ENCODE peak calls at places on chromosomes 11 and 22, in eight cellular contexts. P is right lobe of liver, F is adrenal gland, E is left ventricle myocardium inferior, V is H9, S is heart left ventricle, I is transverse colon, T is neural progenitor cell. H is an unnamed sample.

GRCh38 chr11:32105871-32106312 is 15.0 kb downstream of the RCN1 start:
- DNase-seq in F (no peak), E (no peak), V (no peak), P (no peak), I (no peak), T (no peak), S (no peak), H (no peak)

GRCh38 chr22:36493690-36494110 is 12.3 kb upstream of the TXN2 start:
- DNase-seq in F (no peak), E (peak; percentile 39), I (peak; percentile 61), S (peak; percentile 46), P (no peak), V (no peak), T (no peak), H (no peak)

GRCh38 chr11:117230286-117230961 is 1.4 kb downstream of the PCSK7 start:
- DNase-seq in P (no peak), T (no peak), S (no peak), I (no peak), F (peak; percentile 46), E (no peak), V (no peak), H (no peak)

GRCh38 chr11:61919841-61920631 is 2.7 kb upstream of the RAB3IL1 start:
- DNase-seq in P (no peak), V (peak; percentile 23), F (peak; percentile 47), S (no peak), I (no peak), T (no peak), E (peak; percentile 15), H (no peak)

GRCh38 chr11:120024586-120024985 is 113.3 kb downstream of the TRIM29 start:
- DNase-seq in P (no peak), F (no peak), V (no peak), T (no peak), I (no peak), E (no peak), S (no peak), H (no peak)

GRCh38 chr11:1622076-1622475 is at the start of gene KRTAP5-4:
- DNase-seq in T (no peak), S (no peak), P (no peak), F (no peak), I (no peak), V (no peak), E (no peak), H (no peak)

GRCh38 chr22:23002612-23003180 is 67.6 kb upstream of the GNAZ start:
- DNase-seq in T (no peak), E (no peak), F (no peak), V (no peak), S (no peak), I (no peak), P (no peak), H (no peak)

GRCh38 chr11:75797796-75798195 is 17.2 kb upstream of the UVRAG start:
- DNase-seq in F (no peak), E (no peak), T (no peak), S (no peak), I (no peak), V (no peak), P (no peak), H (no peak)

GRCh38 chr22:28600546-28601143 is 79.0 kb downstream of the TTC28 start:
- DNase-seq in I (no peak), T (peak; percentile 59), P (no peak), S (no peak), F (no peak), E (no peak), V (no peak), H (no peak)

GRCh38 chr11:130146797-130147196 is 12.8 kb upstream of the ST14 start:
- DNase-seq in P (no peak), T (no peak), I (peak; percentile 43), E (no peak), V (no peak), S (no peak), F (peak; percentile 70), H (no peak)

GRCh38 chr11:69954756-69955155 is 123.4 kb upstream of the ANO1 start:
- DNase-seq in F (no peak), P (no peak), S (peak; percentile 4), E (no peak), T (no peak), I (no peak), V (no peak), H (no peak)

GRCh38 chr11:128653828-128654231 is 40.0 kb upstream of the FLI1 start:
- DNase-seq in E (peak; percentile 46), F (peak; percentile 59), S (peak; percentile 54), P (peak; percentile 47), I (peak; percentile 35), T (peak; percentile 42), V (peak; percentile 83), H (no peak)

GRCh38 chr11:24233041-24233440 is 263.8 kb upstream of the LUZP2 start:
- DNase-seq in E (no peak), T (no peak), P (no peak), F (no peak), V (no peak), S (no peak), I (no peak), H (no peak)

GRCh38 chr11:73951797-73952196 is 971 bp downstream of the DNAJB13 start:
- DNase-seq in F (no peak), P (no peak), T (no peak), V (no peak), I (no peak), E (no peak), S (no peak), H (no peak)

GRCh38 chr11:73946798-73947458 is 3.9 kb upstream of the DNAJB13 start:
- DNase-seq in E (no peak), P (no peak), T (no peak), I (no peak), V (no peak), F (no peak), S (no peak), H (no peak)

GRCh38 chr11:73950869-73951710 is at the start of gene DNAJB13:
- DNase-seq in P (no peak), S (no peak), E (no peak), F (peak; percentile 72), I (peak; percentile 44), T (peak; percentile 85), V (peak; percentile 79), H (peak; percentile 48)

GRCh38 chr11:73949912-73950311 is 914 bp upstream of the DNAJB13 start:
- DNase-seq in F (no peak), T (no peak), E (no peak), P (no peak), I (no peak), S (no peak), V (no peak), H (no peak)

DNA sequence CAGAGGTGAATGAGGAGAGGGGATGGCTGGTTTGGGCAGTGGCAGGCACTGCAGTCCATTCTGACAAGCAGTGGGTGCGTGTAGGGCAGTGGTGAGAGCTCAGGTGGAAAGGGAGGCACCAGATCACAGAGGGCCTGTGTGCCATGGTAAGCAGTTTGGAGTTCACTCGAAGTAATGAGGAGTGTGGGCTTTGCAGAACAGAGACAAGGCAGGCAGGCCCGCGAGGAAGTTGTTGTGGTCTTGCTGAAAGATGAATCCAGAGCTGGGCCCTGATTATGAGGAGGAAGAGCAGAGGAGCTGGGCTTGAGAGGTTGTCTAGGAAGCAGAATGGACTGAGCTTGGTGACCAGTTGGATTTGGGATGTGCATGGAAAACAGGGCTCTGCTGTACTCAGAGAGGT is 1.6 kb upstream of the DNAJB13 start:
- DNase-seq in T (no peak), F (no peak), P (no peak), S (no peak), V (no peak), E (no peak), I (no peak), H (no peak)
- TF ChIP-seq CTCF in T (no peak), F (no peak), P (no peak), S (no peak), V (no peak), E (no peak), I (no peak), H (no peak)

GRCh38 chr22:38870312-38870741 is 1.7 kb downstream of the CBX6 start:
- DNase-seq in I (peak; percentile 93), P (peak; percentile 86), S (peak; percentile 91), V (peak; percentile 89), F (peak; percentile 96), E (peak; percentile 89), T (peak; percentile 93), H (peak; percentile 92)
- H3K27ac ChIP-seq in I (peak overlapping the region; percentile 95), P (no peak overlapping the region), S (peak overlapping the region; percentile 91), V (no peak overlapping the region), F (peak overlapping the region; percentile 78), E (peak overlapping the region; percentile 94), T (no peak overlapping the region), H (no peak overlapping the region)

DNA sequence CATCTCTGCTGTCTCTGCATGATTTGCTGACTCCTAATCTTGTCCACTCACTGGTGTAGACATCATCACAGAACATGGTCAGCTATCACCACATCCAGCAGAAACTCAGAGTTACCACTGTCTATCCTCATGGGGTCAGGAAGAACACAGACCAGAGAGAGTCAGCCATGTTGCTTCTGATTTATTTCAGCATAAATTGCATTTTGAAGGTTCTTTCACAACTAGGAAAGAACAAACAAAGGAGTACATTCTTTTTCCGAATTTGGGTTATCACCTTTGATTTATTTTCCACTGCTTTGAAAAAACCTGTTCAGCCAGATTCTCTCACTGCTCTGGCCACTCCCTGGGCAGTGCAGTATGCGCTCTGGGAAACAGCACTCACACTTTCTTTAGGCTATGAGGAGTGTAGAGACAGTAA is 172.0 kb upstream of the MTMR2 start:
- DNase-seq in T (no peak), I (peak; percentile 52), E (no peak), P (no peak), V (no peak), S (no peak), F (no peak), H (no peak)
- H3K9me3 ChIP-seq in T (no peaks in the 10 kb centered on the region), I (no peaks in the 10 kb centered on the region), E (no peaks in the 10 kb centered on the region), P (no peaks in the 10 kb centered on the region), V (no peaks in the 10 kb centered on the region), S (no peaks in the 10 kb centered on the region), F (no peaks in the 10 kb centered on the region), H (no peaks in the 10 kb centered on the region)

GRCh38 chr11:43735931-43736330 is 55.4 kb downstream of the HSD17B12 start:
- DNase-seq in S (no peak), V (no peak), E (no peak), P (no peak), F (no peak), T (no peak), I (no peak), H (no peak)
- TF ChIP-seq CTCF in S (no peak), V (no peak), E (no peak), P (no peak), F (no peak), T (no peak), I (no peak), H (no peak)

GRCh38 chr22:38610234-38610633 is 40.3 kb upstream of the DMC1 start:
- DNase-seq in T (no peak), E (no peak), F (no peak), I (no peak), P (no peak), S (no peak), V (no peak), H (no peak)
- H3K27ac ChIP-seq in T (no peak overlapping the region), E (no peak overlapping the region), F (no peak overlapping the region), I (no peak overlapping the region), P (no peak overlapping the region), S (no peak overlapping the region), V (no peak overlapping the region), H (no peak overlapping the region)

H was measured in WERI-Rb-1.